ENCODE peak calls at places on chromosomes 2 and 18, in seven cellular contexts. Y is heart right ventricle, F is fibroblast of lung, H is upper lobe of right lung, M is PC-3, L is GM23338, Z is stomach. G is an unnamed sample. For H3K4me1, the result is how much of the 10 kb centered on the place peaks cover.

GRCh38 chr2:48249093-48249492 is 280.9 kb upstream of the STON1 start:
- DNase-seq in F (peak), M (peak), H (no peak), Y (peak), Z (no peak), L (no peak), G (no peak)

GRCh38 chr2:173644146-173644545 is 289.5 kb downstream of the CDCA7 start:
- DNase-seq in H (no peak), Z (no peak), L (no peak), M (peak), F (peak), Y (no peak), G (no peak)

GRCh38 chr2:45278345-45279078 is 269.3 kb upstream of the SIX2 start:
- DNase-seq in M (peak), F (peak), L (no peak), Z (no peak), H (no peak), Y (no peak), G (no peak)

GRCh38 chr2:100200985-100201384 is 58.6 kb upstream of the AFF3 start:
- DNase-seq in Y (no peak), F (peak), H (no peak), M (peak), Z (no peak), L (no peak), G (no peak)

GRCh38 chr18:74171910-74172606 is 23.7 kb downstream of the TIMM21 start:
- DNase-seq in Y (no peak), H (no peak), Z (no peak), L (no peak), M (no peak), F (no peak), G (no peak)

GRCh38 chr18:43855376-43855775 is 578.1 kb upstream of the SYT4 start:
- DNase-seq in L (peak), M (no peak), F (no peak), Z (no peak), Y (no peak), H (no peak), G (no peak)

GRCh38 chr2:38439807-38440300 is 62.8 kb upstream of the ATL2 start:
- DNase-seq in F (no peak), Z (no peak), M (no peak), Y (no peak), L (no peak), H (no peak), G (no peak)

GRCh38 chr2:65357095-65357958 is 75.1 kb downstream of the SPRED2 start:
- DNase-seq in H (no peak), F (no peak), L (peak), Z (no peak), Y (no peak), M (no peak), G (no peak)

GRCh38 chr2:235432741-235433520 is 60.9 kb upstream of the AGAP1 start:
- DNase-seq in Z (no peak), H (no peak), L (no peak), Y (peak), F (no peak), M (no peak), G (peak)

GRCh38 chr2:43314299-43314927 is 88.0 kb upstream of the ZFP36L2 start:
- DNase-seq in H (no peak), L (no peak), F (no peak), Z (no peak), Y (no peak), M (no peak), G (no peak)
- H3K4me1 ChIP-seq in H (under half), L (under half), F (under half), Z (under half), Y (under half), M (half or more), G (under half)

DNA sequence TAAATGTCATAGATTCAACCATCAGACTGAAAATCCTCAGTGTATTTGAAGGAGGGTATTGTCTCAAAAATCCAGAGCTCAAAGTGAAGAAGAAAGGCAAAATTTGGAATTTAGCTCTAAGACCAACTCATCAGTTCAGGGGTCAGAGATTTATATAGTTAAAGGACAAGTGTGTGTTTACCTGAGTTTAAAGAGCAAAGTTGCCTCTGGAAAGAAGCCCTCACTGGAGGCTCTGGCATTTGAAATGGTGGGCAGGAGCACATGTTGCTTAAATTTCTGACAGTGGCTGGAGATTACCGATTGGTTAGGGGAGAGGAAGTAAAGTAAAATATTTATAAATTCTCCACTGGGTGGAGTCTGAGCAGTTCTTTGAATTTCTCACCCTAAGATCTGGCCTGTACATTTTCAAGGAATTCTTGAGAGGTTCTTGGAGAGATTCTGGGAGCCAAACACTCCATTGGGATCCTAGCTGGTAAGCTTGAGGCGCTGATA is at the start of gene KYNU:
- DNase-seq in Z (no peak), F (no peak), L (no peak), M (peak), H (no peak), Y (no peak), G (no peak)
- H3K27ac ChIP-seq in Z (no peak), F (no peak), L (no peak), M (peak), H (peak), Y (no peak), G (peak)

GRCh38 chr2:222862915-222863544 is 2.2 kb downstream of the ACSL3 start:
- DNase-seq in Z (no peak), F (peak), Y (no peak), L (no peak), H (no peak), M (peak), G (no peak)
- H3K4me1 ChIP-seq in Z (under half), F (under half), Y (under half), L (half or more), H (under half), M (under half), G (under half)

GRCh38 chr2:217551229-217551909 is 451.4 kb downstream of the TNS1 start:
- DNase-seq in L (peak), M (peak), F (peak), Y (no peak), Z (no peak), H (no peak), G (no peak)

GRCh38 chr2:217552081-217552480 is 450.7 kb downstream of the TNS1 start:
- DNase-seq in F (peak), Z (no peak), H (no peak), Y (no peak), L (peak), M (no peak), G (no peak)

GRCh38 chr2:217553202-217553601 is 449.6 kb downstream of the TNS1 start:
- DNase-seq in F (no peak), H (no peak), L (no peak), M (no peak), Z (no peak), Y (no peak), G (no peak)

GRCh38 chr2:217555075-217555876 is 447.5 kb downstream of the TNS1 start:
- DNase-seq in M (no peak), Y (no peak), L (peak), Z (no peak), H (no peak), F (peak), G (no peak)

GRCh38 chr2:217553689-217554088 is 449.1 kb downstream of the TNS1 start:
- DNase-seq in M (no peak), Y (no peak), Z (no peak), F (no peak), H (no peak), L (no peak), G (no peak)
- H3K27ac ChIP-seq in M (no peak), Y (no peak), Z (no peak), F (no peak), H (no peak), L (no peak), G (no peak)

DNA sequence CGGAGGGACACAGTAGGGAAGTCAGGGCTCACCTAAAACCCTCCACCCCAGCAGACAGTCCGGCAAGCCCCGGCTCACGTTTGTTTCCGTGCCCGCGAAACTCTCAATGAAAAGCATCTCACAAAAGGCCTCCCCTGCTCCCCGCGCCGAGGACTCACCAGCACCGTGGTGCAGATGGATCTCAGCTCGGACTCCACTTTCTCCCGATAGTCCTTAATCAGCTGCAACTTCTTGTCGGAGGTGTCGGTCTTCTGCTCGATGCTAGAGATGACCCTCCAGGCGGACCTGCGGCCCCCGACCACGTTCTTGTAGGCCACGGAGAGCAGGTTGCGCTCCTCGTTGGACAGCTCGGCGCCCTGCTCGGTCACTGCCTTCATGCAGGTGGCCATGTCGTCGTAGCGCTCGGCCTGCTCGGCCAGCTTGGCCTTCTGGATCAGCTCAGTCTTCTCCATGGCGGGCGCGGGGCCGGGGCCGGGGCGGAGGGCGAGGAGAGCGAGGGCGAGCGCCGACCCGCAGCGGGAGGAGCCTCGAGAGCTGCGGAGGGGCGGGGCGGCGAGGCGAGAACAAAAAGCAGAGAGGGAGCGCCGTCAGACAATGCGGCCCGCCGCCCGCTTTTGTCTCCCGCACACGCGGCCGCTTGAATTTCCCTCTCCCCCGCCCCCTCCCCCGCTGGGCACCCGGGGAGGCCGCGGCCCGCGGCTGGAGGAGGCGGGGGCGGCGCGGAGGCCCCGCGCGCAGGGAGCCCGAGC is 622 bp downstream of the YWHAQ start:
- DNase-seq in L (peak), Z (peak), H (peak), F (peak), M (peak), Y (peak), G (peak)
- H3K4me1 ChIP-seq in L (under half), Z (under half), H (under half), F (under half), M (under half), Y (under half), G (under half)

DNA sequence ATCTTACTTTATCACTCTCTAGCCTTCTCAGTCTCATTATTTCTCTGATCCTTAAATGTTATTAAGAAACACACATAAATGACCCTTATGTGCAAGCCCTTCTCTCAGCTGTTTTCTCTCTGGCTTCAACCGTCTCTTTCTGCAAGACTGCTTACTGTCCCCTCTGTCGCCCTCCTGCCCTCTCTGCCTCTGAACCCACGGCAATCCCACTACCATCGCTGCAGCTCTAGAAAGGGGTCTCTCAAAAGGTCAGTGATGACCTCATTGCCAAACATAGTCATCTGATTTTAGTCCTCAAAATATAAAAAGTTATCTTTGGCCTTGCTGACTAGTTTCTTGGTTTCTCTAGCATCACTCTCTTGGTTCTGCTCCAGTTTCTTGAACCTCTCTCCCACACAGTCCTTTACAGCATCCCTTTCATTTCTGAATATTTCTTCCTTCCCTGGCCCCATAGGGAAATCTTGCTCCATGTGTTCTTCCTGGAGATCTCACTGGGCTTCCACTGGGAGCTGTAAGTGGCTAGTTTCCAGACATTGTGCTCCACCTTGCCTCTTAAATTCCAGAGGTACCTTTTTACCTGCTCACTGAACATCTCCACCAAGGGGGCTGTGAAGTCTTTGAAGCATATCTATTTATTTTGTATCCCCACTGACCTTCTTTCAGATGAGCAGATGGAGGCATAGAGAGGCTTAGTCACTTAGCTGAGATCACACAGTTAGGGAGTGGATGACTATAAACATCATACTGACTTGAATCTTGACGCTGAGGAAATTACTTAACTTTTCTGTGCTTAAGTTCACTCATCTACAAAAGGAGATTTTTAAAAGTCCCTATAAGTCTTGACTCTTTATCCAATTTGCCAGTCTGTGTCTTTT is 96.1 kb downstream of the PDE1A start:
- DNase-seq in L (no peak), H (no peak), M (no peak), Z (no peak), Y (peak), F (peak), G (no peak)
- H3K27ac ChIP-seq in L (no peak), H (no peak), M (no peak), Z (no peak), Y (peak), F (no peak), G (no peak)

G was measured in spleen.